ENCODE peak calls at places on chromosomes 1 and 21, in four cellular contexts. Q is fibroblast of lung, W is BJ, V is cardiac fibroblast. C is an unnamed sample.

GRCh38 chr21:33985117-33986050 is 69.8 kb upstream of the ATP5PO start:
- DNase-seq in Q (no peak), W (no peak), V (no peak), C (no peak)

GRCh38 chr1:90850925-90851710 is 134.0 kb upstream of the BARHL2 start:
- DNase-seq in Q (peak), W (peak), V (peak), C (peak)

GRCh38 chr1:234408757-234409156 is 35.5 kb downstream of the COA6 start:
- DNase-seq in Q (no peak), W (no peak), V (no peak), C (no peak)

GRCh38 chr1:168110896-168111545 is 25.7 kb downstream of the GPR161 start:
- DNase-seq in Q (no peak), W (no peak), V (peak), C (no peak)

GRCh38 chr1:19704247-19705113 is 39.8 kb downstream of the HTR6 start:
- DNase-seq in Q (peak), W (peak), V (peak), C (peak)

GRCh38 chr21:31900121-31900895 is 27.5 kb downstream of the HUNK start:
- DNase-seq in Q (no peak), W (no peak), V (no peak), C (no peak)

GRCh38 chr1:104197516-104197915 is 447.8 kb downstream of the AMY1C start:
- DNase-seq in Q (no peak), W (no peak), V (no peak), C (no peak)

GRCh38 chr1:221816899-221817298 is 75.0 kb upstream of the DUSP10 start:
- DNase-seq in Q (peak), W (peak), V (peak), C (peak)

GRCh38 chr1:228841632-228842031 is 106.4 kb downstream of the RHOU start:
- DNase-seq in Q (no peak), W (no peak), V (no peak), C (no peak)

GRCh38 chr1:110798691-110799256 is 74.2 kb upstream of the CD53 start:
- DNase-seq in Q (no peak), W (no peak), V (no peak), C (no peak)

GRCh38 chr1:235411489-235412486 is 44.6 kb downstream of the TBCE start:
- DNase-seq in Q (no peak), W (no peak), V (no peak), C (no peak)

DNA sequence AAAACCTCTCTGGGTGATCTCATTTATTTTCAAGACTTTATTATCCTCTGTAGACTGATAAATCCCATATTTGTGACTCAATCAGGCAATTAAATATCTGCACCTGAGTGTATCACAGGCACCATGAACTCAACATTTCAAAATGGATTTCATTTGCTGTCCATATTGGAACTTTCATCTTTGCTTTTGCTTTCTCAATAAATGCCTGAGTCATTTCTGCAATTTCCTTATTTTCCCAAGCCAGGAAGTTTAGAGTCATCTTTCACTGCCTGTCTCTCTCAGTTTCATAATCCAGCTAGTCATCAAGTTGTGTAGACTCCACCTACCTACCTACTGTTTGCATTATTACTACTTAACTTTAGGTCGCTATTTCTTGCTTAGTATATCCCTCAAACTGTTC is 540.9 kb downstream of the LMO4 start:
- DNase-seq in Q (peak), W (peak), V (peak), C (no peak)
- H3K4me3 ChIP-seq in Q (no peak), W (no peak), V (no peak), C (no peak)

DNA sequence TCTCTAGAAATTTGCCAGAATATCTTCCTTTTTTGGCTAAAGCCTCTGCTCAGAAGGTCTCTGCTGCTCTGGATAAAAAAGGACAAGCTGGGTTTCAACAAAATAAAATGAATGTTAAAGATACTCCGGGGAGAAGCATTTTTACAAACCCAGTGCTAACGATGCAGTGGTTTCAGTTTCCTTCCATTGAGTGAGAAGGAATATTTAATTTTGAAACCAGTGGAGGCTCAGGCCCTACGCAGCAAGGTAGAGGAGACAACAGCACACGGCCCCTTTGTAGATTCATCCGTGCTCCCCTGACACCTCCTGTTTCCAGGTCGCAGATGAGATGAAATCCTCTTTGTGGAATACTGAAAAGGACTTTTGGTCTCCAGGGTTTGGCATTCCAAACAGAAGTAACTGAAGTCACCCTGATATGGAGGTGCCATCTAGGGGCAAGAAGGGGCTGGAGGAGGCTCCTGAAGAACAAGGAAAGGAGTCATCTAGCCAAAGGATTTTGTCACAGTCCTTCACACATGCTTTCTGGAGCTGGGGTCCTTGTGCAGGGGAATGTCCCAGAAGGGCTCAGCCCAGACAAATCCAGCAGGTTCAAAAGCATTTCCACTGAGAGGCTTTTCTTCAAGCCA is 65.7 kb upstream of the SYT6 start:
- DNase-seq in Q (peak), W (no peak), V (peak), C (no peak)
- TF ChIP-seq CTCF in Q (no peak), W (peak), V (peak), C (peak)

GRCh38 chr1:201648911-201649775 is 110.2 kb downstream of the NAV1 start:
- DNase-seq in Q (peak), W (no peak), V (peak), C (no peak)
- H3K4me3 ChIP-seq in Q (peak), W (peak), V (peak), C (peak)

DNA sequence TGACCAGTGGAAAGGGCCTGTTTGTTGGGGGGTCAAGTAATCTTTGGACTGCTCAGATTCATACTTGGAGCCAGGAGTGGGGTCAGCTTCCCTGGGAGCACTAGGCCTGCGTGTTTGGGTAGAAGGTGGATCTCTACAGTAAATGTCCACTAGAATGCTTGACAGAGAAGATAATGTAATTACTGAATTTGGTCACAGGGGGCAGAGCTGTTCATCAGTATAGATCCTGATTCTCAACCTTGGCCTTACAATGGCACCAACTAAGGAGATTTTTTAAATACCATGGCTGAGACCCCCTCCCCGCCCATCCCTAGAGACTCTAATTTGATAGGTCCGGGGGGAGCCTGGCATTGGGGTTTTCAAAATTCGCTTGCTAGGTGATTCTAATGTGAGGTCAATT is 217.5 kb upstream of the PLXNA2 start:
- DNase-seq in Q (no peak), W (no peak), V (no peak), C (no peak)
- TF ChIP-seq CTCF in Q (no peak), W (peak), V (no peak), C (peak)

DNA sequence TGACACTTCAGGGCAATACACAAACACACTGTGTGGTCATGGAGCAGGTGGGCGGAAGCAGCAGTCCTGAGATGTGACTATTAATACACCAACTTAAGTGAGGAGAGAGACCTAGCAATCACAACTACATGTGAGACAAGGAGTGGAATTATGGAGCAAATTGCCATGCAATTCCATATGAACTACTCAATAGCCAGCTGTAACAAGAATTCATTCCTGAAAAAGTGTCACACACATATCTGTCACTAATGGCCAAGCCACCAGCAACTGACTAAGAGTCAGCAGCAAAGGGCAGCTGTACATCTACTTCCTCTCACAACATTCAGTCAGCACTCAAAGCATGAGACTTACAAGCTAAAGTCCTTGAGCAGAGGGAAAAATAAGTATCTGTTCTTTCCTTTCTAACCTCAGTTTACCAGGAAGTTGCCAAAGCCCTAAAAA is 46.2 kb downstream of the GPR3 start:
- DNase-seq in Q (no peak), W (no peak), V (no peak), C (no peak)
- H3K4me3 ChIP-seq in Q (no peak), W (no peak), V (no peak), C (no peak)

GRCh38 chr1:211948377-211948776 is 87.0 kb downstream of the INTS7 start:
- DNase-seq in Q (no peak), W (no peak), V (no peak), C (no peak)

GRCh38 chr1:211939876-211940468 is 95.4 kb downstream of the INTS7 start:
- DNase-seq in Q (no peak), W (no peak), V (no peak), C (no peak)

GRCh38 chr1:211947396-211948295 is 87.7 kb downstream of the INTS7 start:
- DNase-seq in Q (no peak), W (no peak), V (no peak), C (no peak)

GRCh38 chr1:211942583-211942982 is 92.8 kb downstream of the INTS7 start:
- DNase-seq in Q (no peak), W (no peak), V (no peak), C (no peak)

DNA sequence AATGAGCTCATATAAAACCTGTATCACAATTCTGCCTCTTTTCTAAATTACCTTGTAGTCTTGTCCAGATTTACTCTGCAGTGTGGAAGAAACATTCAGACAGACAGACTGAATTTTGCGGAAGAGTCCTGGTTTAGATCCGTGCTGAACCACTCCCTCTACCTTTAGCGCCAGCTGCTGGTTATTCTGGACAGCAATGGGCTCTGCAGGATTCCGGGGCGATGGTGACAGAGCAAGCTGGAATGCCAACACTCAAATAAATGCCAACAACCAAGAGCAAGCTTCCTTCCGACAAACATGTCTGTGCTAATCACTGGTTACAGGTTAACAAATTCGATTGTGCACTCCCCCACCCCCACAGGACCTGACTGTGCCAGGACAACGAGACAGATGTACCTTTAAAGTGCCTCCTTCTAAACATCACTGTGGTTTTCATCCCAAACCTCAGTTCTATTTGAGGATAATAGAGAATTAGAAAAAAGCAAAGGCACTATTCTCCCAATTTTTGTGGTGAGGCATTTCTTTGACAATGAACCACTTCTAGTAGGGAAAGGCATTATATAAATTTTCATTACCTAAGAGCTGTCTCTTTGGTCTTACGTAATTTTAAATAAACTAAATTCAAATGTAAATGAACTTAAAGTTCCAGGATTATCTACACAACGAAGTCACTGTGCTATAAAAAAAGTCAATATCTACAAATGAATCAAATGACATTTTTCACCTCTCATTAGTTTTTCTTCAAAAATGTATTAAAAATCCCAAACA is 90.4 kb downstream of the INTS7 start:
- DNase-seq in Q (peak), W (no peak), V (peak), C (no peak)
- TF ChIP-seq CTCF in Q (peak), W (peak), V (peak), C (peak)

GRCh38 chr1:26160527-26161407 is 1.9 kb downstream of the FAM110D start:
- DNase-seq in Q (no peak), W (no peak), V (no peak), C (no peak)

GRCh38 chr1:26158271-26159112 is at the start of gene FAM110D:
- DNase-seq in Q (no peak), W (no peak), V (no peak), C (no peak)

GRCh38 chr1:26162220-26162703 is 3.4 kb downstream of the FAM110D start:
- DNase-seq in Q (no peak), W (no peak), V (no peak), C (no peak)

GRCh38 chr1:26161408-26162219 is 2.7 kb downstream of the FAM110D start:
- DNase-seq in Q (peak), W (no peak), V (peak), C (no peak)

GRCh38 chr1:26159113-26160039 is 497 bp downstream of the FAM110D start:
- DNase-seq in Q (no peak), W (no peak), V (no peak), C (no peak)
- H3K4me3 ChIP-seq in Q (no peak), W (no peak), V (no peak), C (no peak)

GRCh38 chr1:159924025-159924790 is 1.1 kb downstream of the TAGLN2 start:
- DNase-seq in Q (peak), W (peak), V (peak), C (no peak)
- TF ChIP-seq CTCF in Q (no peak), W (peak), V (peak), C (no peak)

DNA sequence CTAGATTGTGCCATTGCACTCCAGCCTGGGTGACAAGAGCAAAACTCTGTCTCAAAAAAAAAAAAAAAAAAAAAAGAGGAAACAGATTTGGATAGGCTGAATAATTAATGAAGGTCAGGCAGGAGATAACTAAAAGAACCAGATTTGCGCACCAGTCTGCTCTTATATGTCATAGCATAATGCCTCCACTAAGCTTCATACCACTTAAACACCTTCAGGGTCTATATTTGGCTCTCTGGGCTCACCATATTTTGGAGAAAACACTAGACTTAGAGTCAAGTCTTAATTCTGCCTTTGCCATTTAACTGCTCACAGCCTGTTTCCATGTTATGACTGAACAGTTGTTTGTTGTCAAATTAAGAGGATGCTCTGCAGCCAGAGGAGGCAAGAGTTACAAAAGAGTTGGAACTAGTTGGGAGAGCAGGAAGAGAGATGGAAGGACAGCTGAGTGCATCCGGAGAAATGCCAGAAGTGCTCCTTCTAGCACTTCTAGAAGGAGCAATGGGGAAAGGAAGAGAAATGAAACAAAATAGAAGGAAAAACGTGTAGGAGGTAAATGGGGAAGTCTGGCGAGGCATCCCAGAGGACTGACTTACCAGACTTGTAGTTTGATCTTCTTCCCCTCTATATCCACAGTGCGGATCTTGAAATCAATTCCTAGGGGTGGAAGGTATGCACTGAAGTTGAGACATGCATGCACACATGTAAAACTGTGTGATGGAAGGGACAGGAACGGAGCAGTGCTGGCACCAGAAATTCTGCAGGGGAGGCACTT is 1.8 kb downstream of the RAB13 start:
- DNase-seq in Q (no peak), W (no peak), V (peak), C (no peak)
- H3K4me3 ChIP-seq in Q (peak), W (peak), V (peak), C (no peak)

DNA sequence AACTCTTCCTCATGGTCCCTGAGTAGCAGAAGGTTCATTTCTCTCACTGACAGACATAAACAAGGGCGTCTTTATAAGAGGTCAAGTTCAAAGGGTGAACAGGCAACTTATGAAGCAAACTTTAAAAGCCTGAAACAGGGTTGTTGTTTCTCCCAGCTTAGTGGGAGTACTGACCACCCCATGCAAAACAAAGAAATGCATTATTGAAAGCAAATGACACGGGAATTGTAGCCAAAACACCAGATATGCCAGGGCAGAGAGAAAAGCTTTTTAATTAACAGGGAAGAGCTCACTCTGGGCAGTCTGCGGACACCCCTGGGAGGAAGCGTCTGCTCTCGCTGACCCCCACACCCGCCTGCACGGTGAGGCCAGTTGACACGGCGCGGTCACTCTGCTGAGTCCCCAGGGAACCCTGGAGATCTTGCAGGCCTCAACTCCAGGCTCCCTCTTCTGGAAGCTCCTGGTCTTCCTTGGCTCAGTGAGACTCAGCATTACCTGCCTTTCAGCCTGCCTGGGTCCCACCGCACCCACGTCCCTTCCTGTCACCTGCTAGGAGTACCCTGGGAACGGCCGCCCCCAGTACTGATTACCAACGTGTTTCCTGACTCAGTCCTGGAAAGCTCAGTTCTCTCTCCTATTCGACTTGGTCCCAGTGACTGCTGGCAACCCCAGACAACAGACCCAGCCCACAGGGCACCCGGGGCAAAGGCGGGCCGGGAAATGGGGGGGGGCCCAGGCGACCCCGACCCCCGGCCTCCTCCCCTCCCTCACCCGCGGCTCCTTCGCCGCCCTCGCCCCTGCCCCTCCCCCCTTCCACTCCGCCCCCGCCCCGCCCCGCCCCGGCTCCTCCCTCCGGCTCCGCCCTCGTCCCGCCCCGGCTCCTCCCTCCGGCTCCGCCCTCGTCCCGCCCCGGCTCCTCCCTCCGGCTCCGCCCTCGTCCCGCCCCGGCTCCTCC is 972 bp downstream of the CFAP410 start:
- DNase-seq in Q (peak), W (no peak), V (peak), C (peak)
- TF ChIP-seq CTCF in Q (peak), W (peak), V (peak), C (peak)